ENCODE peak calls at places on chromosomes 16 and 17, in four cellular contexts. B is IMR-90, P is GM12878, K is K562. D is an unnamed sample.
A peak's percentile ranks its signal among the peaks of the same experiment; 100 is the strongest.

GRCh38 chr16:48001306-48001885 is 154.4 kb downstream of the ABCC12 start:
- DNase-seq in B (no peak), P (no peak), K (no peak), D (no peak)

GRCh38 chr17:29973005-29973404 is 31.6 kb downstream of the EFCAB5 start:
- DNase-seq in B (no peak), P (no peak), K (no peak), D (no peak)

GRCh38 chr17:39325528-39326240 is 75.7 kb downstream of the FBXL20 start:
- DNase-seq in B (no peak), P (no peak), K (peak; percentile 28), D (no peak)

GRCh38 chr17:70184770-70185169 is 15.4 kb downstream of the KCNJ2 start:
- DNase-seq in B (peak; percentile 80), P (no peak), K (no peak), D (peak; percentile 75)

GRCh38 chr17:66904760-66905637 is 59.5 kb upstream of the CACNG4 start:
- DNase-seq in B (peak; percentile 72), P (no peak), K (no peak), D (peak; percentile 82)

GRCh38 chr16:69040144-69040909 is 65.1 kb upstream of the HAS3 start:
- DNase-seq in B (peak; percentile 58), P (no peak), K (no peak), D (peak; percentile 80)

GRCh38 chr16:1183235-1183907 is 30.5 kb downstream of the CACNA1H start:
- DNase-seq in B (peak; percentile 63), P (no peak), K (no peak), D (peak; percentile 8)

GRCh38 chr17:57016764-57017116 is 38.8 kb downstream of the SCPEP1 start:
- DNase-seq in B (peak; percentile 34), P (no peak), K (no peak), D (no peak)

GRCh38 chr16:53465606-53466290 is 31.5 kb downstream of the RBL2 start:
- DNase-seq in B (peak; percentile 80), P (no peak), K (peak; percentile 24), D (peak; percentile 83)

GRCh38 chr17:45403906-45404490 is 28.7 kb downstream of the ARHGAP27 start:
- DNase-seq in B (no peak), P (no peak), K (no peak), D (no peak)

GRCh38 chr17:66549312-66549705 is 246.9 kb downstream of the PRKCA start:
- DNase-seq in B (peak; percentile 63), P (no peak), K (no peak), D (no peak)

GRCh38 chr17:50290074-50290702 is 15.9 kb downstream of the TMEM92 start:
- DNase-seq in B (peak; percentile 100), P (no peak), K (no peak), D (peak; percentile 90)

GRCh38 chr16:86252596-86252995 is 257.7 kb upstream of the FOXF1 start:
- DNase-seq in B (peak; percentile 65), P (no peak), K (peak; percentile 47), D (peak; percentile 45)

GRCh38 chr17:53336281-53336680 is 486.4 kb upstream of the KIF2B start:
- DNase-seq in B (no peak), P (no peak), K (no peak), D (no peak)

GRCh38 chr17:41648411-41649195 is 24.2 kb upstream of the KRT17 start:
- DNase-seq in B (peak; percentile 77), P (no peak), K (peak; percentile 86), D (peak; percentile 78)

GRCh38 chr17:74211929-74212261 is 1.5 kb upstream of the TTYH2 start:
- DNase-seq in B (no peak), P (no peak), K (no peak), D (no peak)

GRCh38 chr17:53626286-53626685 is 196.4 kb upstream of the KIF2B start:
- DNase-seq in B (peak; percentile 67), P (no peak), K (peak; percentile 41), D (no peak)

GRCh38 chr16:88649195-88649923 is 1.5 kb downstream of the CYBA start:
- DNase-seq in B (no peak), P (no peak), K (no peak), D (no peak)

GRCh38 chr16:84554627-84555328 is 50.3 kb upstream of the MEAK7 start:
- DNase-seq in B (no peak), P (no peak), K (no peak), D (no peak)

GRCh38 chr16:74887084-74887483 is 97.8 kb downstream of the WDR59 start:
- DNase-seq in B (no peak), P (no peak), K (no peak), D (no peak)

GRCh38 chr16:3716831-3717234 is 491 bp downstream of the TRAP1 start:
- DNase-seq in B (no peak), P (no peak), K (peak; percentile 36), D (peak; percentile 32)

GRCh38 chr17:28317965-28318758 is 838 bp upstream of the TMEM97 start:
- DNase-seq in B (no peak), P (no peak), K (peak; percentile 47), D (peak; percentile 6)

GRCh38 chr16:50209548-50210265 is 56.6 kb downstream of the TENT4B start:
- DNase-seq in B (no peak), P (no peak), K (no peak), D (no peak)

GRCh38 chr16:50884066-50884860 is 142.4 kb downstream of the CYLD start:
- DNase-seq in B (no peak), P (no peak), K (peak; percentile 72), D (no peak)

GRCh38 chr17:17153071-17153470 is 53.1 kb downstream of the PLD6 start:
- DNase-seq in B (no peak), P (no peak), K (no peak), D (no peak)

GRCh38 chr17:40772101-40772500 is at the start of gene KRT26:
- DNase-seq in B (no peak), P (no peak), K (no peak), D (no peak)

GRCh38 chr16:73337897-73338296 is 290.0 kb upstream of the ZFHX3 start:
- DNase-seq in B (no peak), P (no peak), K (no peak), D (no peak)
- H3K27ac ChIP-seq in B (no peak overlapping the region), P (no peak overlapping the region), K (no peak overlapping the region), D (no peak overlapping the region)

GRCh38 chr17:44111777-44112176 is 11.7 kb downstream of the HDAC5 start:
- DNase-seq in B (no peak), P (no peak), K (no peak), D (no peak)

GRCh38 chr17:44112284-44113280 is 10.9 kb downstream of the HDAC5 start:
- DNase-seq in B (no peak), P (no peak), K (peak; percentile 47), D (no peak)

GRCh38 chr17:44110823-44111633 is 12.4 kb downstream of the HDAC5 start:
- DNase-seq in B (peak; percentile 86), P (peak; percentile 52), K (peak; percentile 95), D (peak; percentile 87)

GRCh38 chr17:44113868-44114840 is 9.3 kb downstream of the HDAC5 start:
- DNase-seq in B (no peak), P (no peak), K (no peak), D (no peak)

DNA sequence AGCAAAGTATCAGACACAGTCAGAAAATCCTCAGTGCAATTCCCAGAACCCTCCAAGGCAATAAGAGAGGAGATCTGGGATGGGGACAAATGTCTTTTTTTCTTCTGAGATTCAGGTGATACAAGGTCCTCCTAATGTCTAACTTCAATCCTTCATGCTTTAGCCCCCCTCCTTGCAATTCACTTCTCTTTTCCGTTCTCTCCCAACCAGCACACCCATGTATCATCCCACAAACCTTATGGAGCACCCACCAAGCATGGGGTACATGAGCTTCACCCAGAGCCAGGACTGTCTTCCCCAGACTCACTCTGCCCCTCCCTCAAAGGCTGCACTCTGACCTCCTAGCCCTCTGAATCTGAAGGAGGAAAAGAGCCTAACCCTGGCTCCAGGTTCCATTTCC is 10.1 kb downstream of the HDAC5 start:
- DNase-seq in B (no peak), P (no peak), K (no peak), D (no peak)
- TF ChIP-seq FOS in B (no peak), P (no peak), K (no peak), D (no peak)

GRCh38 chr16:30747799-30748633 is at the start of gene PHKG2:
- DNase-seq in B (peak; percentile 98), P (peak; percentile 96), K (peak; percentile 97), D (peak; percentile 99)

GRCh38 chr16:30747331-30747730 is 894 bp upstream of the PHKG2 start:
- DNase-seq in B (peak; percentile 35), P (no peak), K (no peak), D (no peak)

GRCh38 chr16:30745082-30745481 is 3.1 kb upstream of the PHKG2 start:
- DNase-seq in B (no peak), P (no peak), K (no peak), D (no peak)

GRCh38 chr16:30748634-30749445 is 615 bp downstream of the PHKG2 start:
- DNase-seq in B (peak; percentile 52), P (no peak), K (peak; percentile 64), D (peak; percentile 21)

DNA sequence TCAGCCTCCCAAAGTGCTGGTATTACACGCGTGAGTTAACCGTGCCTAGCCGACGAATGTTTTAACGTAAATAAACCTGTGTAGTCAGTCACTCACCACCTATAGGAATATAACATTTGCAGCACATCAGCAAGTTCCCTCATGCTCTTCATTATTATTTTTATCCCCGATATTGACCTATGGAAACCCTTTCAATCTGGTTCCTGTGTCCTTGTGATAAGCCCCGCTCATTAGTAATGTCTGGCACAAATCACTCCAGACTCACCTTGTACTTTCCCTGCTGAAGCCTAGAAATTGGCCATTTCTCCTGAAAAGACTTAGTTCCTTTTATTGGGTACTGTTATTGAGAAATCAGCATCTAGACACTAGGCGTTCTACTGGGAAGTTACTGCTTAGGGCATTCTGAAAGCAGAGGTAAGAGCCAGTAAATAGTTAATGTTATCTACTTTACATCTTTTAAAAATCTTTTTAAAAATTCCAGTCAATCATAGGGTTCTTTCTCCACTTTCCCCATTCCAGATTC is 1.5 kb upstream of the PHKG2 start:
- DNase-seq in B (no peak), P (no peak), K (no peak), D (peak; percentile 21)
- H3K27ac ChIP-seq in B (no peak overlapping the region), P (no peak overlapping the region), K (no peak overlapping the region), D (no peak overlapping the region)

GRCh38 chr17:80219013-80219776 is 938 bp downstream of the SGSH start:
- DNase-seq in B (peak; percentile 80), P (peak; percentile 66), K (peak; percentile 75), D (peak; percentile 55)
- TF ChIP-seq FOS in B (no peak), P (no peak), K (no peak), D (no peak)

DNA sequence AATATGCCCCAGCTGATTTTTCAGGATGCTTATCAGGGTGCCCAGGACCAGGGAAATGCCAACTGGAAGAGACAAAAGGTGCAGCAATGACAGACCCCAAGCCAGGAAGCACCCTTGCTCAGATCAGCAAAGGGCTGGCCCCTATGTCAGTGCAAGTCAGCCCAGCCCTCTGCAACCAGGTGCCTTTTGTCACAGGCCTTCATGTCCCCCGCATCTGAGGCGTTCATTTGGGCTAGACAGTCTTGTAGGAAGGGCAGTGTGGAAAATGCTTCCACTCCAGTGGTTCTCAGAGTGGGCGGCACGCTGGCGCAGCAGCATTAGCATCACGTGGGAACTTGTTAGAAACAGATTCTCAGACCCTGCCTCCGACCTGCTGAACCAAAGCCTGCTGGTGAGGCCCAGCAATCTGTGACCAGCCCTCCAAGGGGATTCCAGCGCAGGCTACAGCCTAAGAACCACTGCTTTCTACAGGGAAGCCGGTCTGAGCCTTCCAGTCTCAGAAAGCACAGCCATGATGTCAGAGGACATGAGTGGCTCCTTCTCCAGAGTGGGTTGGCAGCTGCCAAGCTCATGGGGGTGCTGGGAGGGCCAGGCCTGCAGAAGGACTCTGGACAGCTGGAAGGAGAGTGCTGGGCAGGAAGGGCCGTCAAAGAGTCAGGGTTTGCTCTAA is 13.1 kb downstream of the SLC47A2 start:
- DNase-seq in B (no peak), P (no peak), K (no peak), D (no peak)
- H3K27ac ChIP-seq in B (no peak overlapping the region), P (no peak overlapping the region), K (no peak overlapping the region), D (no peak overlapping the region)

D was measured in endothelial cell of umbilical vein.